ENCODE peak calls at places on chromosomes 16 and 17, in four cellular contexts. One of them, this sample, is unnamed. For H3K36me3, the result is how much of the 10 kb centered on the place peaks cover.

GRCh38 chr16:23704772-23705516 is 8.1 kb downstream of the ERN2 start:
- DNase-seq in trophoblast cell: no peak
- DNase-seq in mesenchymal stem cell: no peak
- DNase-seq in MG63: no peak
- DNase-seq in this sample: no peak

GRCh38 chr17:5698959-5699358 is 114.7 kb upstream of the NLRP1 start:
- DNase-seq in trophoblast cell: no peak
- DNase-seq in mesenchymal stem cell: no peak
- DNase-seq in MG63: no peak
- DNase-seq in this sample: no peak

GRCh38 chr17:50487213-50488096 is 8.8 kb downstream of the RSAD1 start:
- DNase-seq in trophoblast cell: no peak
- DNase-seq in mesenchymal stem cell: no peak
- DNase-seq in MG63: peak
- DNase-seq in this sample: no peak

GRCh38 chr17:78409191-78409621 is 30.8 kb downstream of the PGS1 start:
- DNase-seq in trophoblast cell: no peak
- DNase-seq in mesenchymal stem cell: no peak
- DNase-seq in MG63: no peak
- DNase-seq in this sample: no peak

GRCh38 chr17:49874911-49875310 is 27.0 kb upstream of the TAC4 start:
- DNase-seq in trophoblast cell: no peak
- DNase-seq in mesenchymal stem cell: no peak
- DNase-seq in MG63: no peak
- DNase-seq in this sample: no peak

GRCh38 chr16:9904526-9904925 is 277.7 kb downstream of the GRIN2A start:
- DNase-seq in trophoblast cell: no peak
- DNase-seq in mesenchymal stem cell: no peak
- DNase-seq in MG63: no peak
- DNase-seq in this sample: no peak

GRCh38 chr17:19533718-19534561 is at the start of gene SLC47A1:
- DNase-seq in trophoblast cell: no peak
- DNase-seq in mesenchymal stem cell: peak
- DNase-seq in MG63: peak
- DNase-seq in this sample: no peak

GRCh38 chr17:1977583-1978395 is 47.3 kb downstream of the RTN4RL1 start:
- DNase-seq in trophoblast cell: no peak
- DNase-seq in mesenchymal stem cell: no peak
- DNase-seq in MG63: no peak
- DNase-seq in this sample: no peak

GRCh38 chr17:9959377-9959981 is 54.4 kb upstream of the RCVRN start:
- DNase-seq in trophoblast cell: no peak
- DNase-seq in mesenchymal stem cell: peak
- DNase-seq in MG63: peak
- DNase-seq in this sample: no peak

GRCh38 chr17:31674305-31674704 is 184.7 kb downstream of the COPRS start:
- DNase-seq in trophoblast cell: no peak
- DNase-seq in mesenchymal stem cell: no peak
- DNase-seq in MG63: peak
- DNase-seq in this sample: no peak

GRCh38 chr17:80613732-80614071 is 69.1 kb downstream of the RPTOR start:
- DNase-seq in trophoblast cell: no peak
- DNase-seq in mesenchymal stem cell: no peak
- DNase-seq in MG63: no peak
- DNase-seq in this sample: no peak

GRCh38 chr16:71216714-71217113 is 13.8 kb downstream of the HYDIN start:
- DNase-seq in trophoblast cell: no peak
- DNase-seq in mesenchymal stem cell: no peak
- DNase-seq in MG63: no peak
- DNase-seq in this sample: no peak

GRCh38 chr17:74744714-74745547 is 3.5 kb upstream of the NHERF1 start:
- DNase-seq in trophoblast cell: peak
- DNase-seq in mesenchymal stem cell: peak
- DNase-seq in MG63: peak
- DNase-seq in this sample: peak

GRCh38 chr17:67289174-67289876 is 44.3 kb upstream of the HELZ start:
- DNase-seq in trophoblast cell: no peak
- DNase-seq in mesenchymal stem cell: no peak
- DNase-seq in MG63: peak
- DNase-seq in this sample: no peak

GRCh38 chr16:54938351-54939346 is 8.0 kb downstream of the IRX5 start:
- DNase-seq in trophoblast cell: no peak
- DNase-seq in mesenchymal stem cell: peak
- DNase-seq in MG63: no peak
- DNase-seq in this sample: no peak

GRCh38 chr16:81447383-81448101 is 2.9 kb downstream of the CMIP start:
- DNase-seq in trophoblast cell: peak
- DNase-seq in mesenchymal stem cell: no peak
- DNase-seq in MG63: no peak
- DNase-seq in this sample: no peak

GRCh38 chr16:85757341-85757822 is 6.5 kb upstream of the C16orf74 start:
- DNase-seq in trophoblast cell: no peak
- DNase-seq in mesenchymal stem cell: peak
- DNase-seq in MG63: peak
- DNase-seq in this sample: no peak

GRCh38 chr16:55256412-55257016 is 67.5 kb upstream of the IRX6 start:
- DNase-seq in trophoblast cell: no peak
- DNase-seq in mesenchymal stem cell: no peak
- DNase-seq in MG63: no peak
- DNase-seq in this sample: no peak

GRCh38 chr17:66673668-66674276 is 161.1 kb upstream of the CACNG5 start:
- DNase-seq in trophoblast cell: peak
- DNase-seq in mesenchymal stem cell: peak
- DNase-seq in MG63: peak
- DNase-seq in this sample: peak

GRCh38 chr17:56125830-56126819 is 27.1 kb upstream of the ANKFN1 start:
- DNase-seq in trophoblast cell: peak
- DNase-seq in mesenchymal stem cell: peak
- DNase-seq in MG63: peak
- DNase-seq in this sample: peak

GRCh38 chr17:76670708-76671122 is 27.2 kb upstream of the ST6GALNAC1 start:
- DNase-seq in trophoblast cell: no peak
- DNase-seq in mesenchymal stem cell: no peak
- DNase-seq in MG63: no peak
- DNase-seq in this sample: no peak

GRCh38 chr16:79318137-79318899 is 282.2 kb downstream of the MAF start:
- DNase-seq in trophoblast cell: no peak
- DNase-seq in mesenchymal stem cell: no peak
- DNase-seq in MG63: no peak
- DNase-seq in this sample: no peak

GRCh38 chr16:11152677-11153321 is 103.2 kb downstream of the SOCS1 start:
- DNase-seq in trophoblast cell: no peak
- DNase-seq in mesenchymal stem cell: no peak
- DNase-seq in MG63: no peak
- DNase-seq in this sample: no peak

GRCh38 chr17:40341808-40342574 is 22.5 kb downstream of the GJD3 start:
- DNase-seq in trophoblast cell: peak
- DNase-seq in mesenchymal stem cell: peak
- DNase-seq in MG63: peak
- DNase-seq in this sample: no peak

GRCh38 chr16:27974896-27975540 is 88.5 kb downstream of the GSG1L start:
- DNase-seq in trophoblast cell: no peak
- DNase-seq in mesenchymal stem cell: no peak
- DNase-seq in MG63: no peak
- DNase-seq in this sample: no peak

GRCh38 chr17:10109146-10109545 is 89.3 kb downstream of the GAS7 start:
- DNase-seq in trophoblast cell: no peak
- DNase-seq in mesenchymal stem cell: no peak
- DNase-seq in MG63: no peak
- DNase-seq in this sample: no peak

GRCh38 chr17:43671075-43671692 is 9.5 kb upstream of the MEOX1 start:
- DNase-seq in trophoblast cell: no peak
- DNase-seq in mesenchymal stem cell: no peak
- DNase-seq in MG63: peak
- DNase-seq in this sample: no peak

GRCh38 chr17:44934745-44935105 is 12.8 kb downstream of the KIF18B start:
- DNase-seq in trophoblast cell: no peak
- DNase-seq in mesenchymal stem cell: no peak
- DNase-seq in MG63: no peak
- DNase-seq in this sample: no peak

GRCh38 chr17:42660692-42661345 is 1.7 kb downstream of the TUBG2 start:
- DNase-seq in trophoblast cell: no peak
- DNase-seq in mesenchymal stem cell: peak
- DNase-seq in MG63: peak
- DNase-seq in this sample: no peak

DNA sequence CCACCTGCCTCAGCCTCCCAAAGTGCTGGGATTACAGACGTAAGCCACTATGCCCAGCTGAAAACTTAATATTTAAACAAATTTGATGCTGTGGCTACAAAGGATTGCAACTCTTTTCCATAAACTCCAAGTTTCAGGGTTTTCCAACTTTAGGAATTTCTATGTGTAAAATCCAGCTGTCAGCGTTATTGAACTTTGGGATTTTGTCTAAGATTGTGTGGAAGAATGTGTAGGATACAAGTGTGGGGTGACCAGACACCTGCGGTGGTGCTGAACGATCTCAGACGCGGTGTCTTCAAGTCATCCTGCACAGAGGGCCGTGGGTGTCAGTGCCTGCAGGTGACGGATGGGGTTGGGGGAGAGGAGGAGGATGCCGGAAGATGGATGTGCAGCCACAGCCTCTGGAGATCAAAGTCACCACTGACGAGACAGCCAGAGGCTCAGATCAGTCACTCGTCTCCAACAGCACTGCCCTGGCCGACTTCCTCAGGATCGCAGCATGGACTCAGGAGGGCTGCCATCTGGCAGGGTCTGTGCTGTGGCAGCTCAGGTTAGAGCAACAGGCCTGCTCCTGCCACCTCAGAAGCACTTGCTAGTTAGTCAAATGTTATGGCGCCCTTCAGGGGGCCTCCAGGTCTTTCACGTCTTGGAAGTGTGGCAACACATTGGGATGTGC is 13.0 kb downstream of the ACSF3 start:
- DNase-seq in trophoblast cell: no peak
- DNase-seq in mesenchymal stem cell: no peak
- DNase-seq in MG63: no peak
- DNase-seq in this sample: no peak
- H3K36me3 ChIP-seq in trophoblast cell: under half
- H3K36me3 ChIP-seq in mesenchymal stem cell: half or more
- H3K36me3 ChIP-seq in MG63: under half
- H3K36me3 ChIP-seq in this sample: half or more

GRCh38 chr17:39118674-39119419 is 32.6 kb downstream of the PLXDC1 start:
- DNase-seq in trophoblast cell: no peak
- DNase-seq in mesenchymal stem cell: no peak
- DNase-seq in MG63: no peak
- DNase-seq in this sample: no peak
- H3K36me3 ChIP-seq in trophoblast cell: under half
- H3K36me3 ChIP-seq in mesenchymal stem cell: under half
- H3K36me3 ChIP-seq in MG63: under half
- H3K36me3 ChIP-seq in this sample: under half

DNA sequence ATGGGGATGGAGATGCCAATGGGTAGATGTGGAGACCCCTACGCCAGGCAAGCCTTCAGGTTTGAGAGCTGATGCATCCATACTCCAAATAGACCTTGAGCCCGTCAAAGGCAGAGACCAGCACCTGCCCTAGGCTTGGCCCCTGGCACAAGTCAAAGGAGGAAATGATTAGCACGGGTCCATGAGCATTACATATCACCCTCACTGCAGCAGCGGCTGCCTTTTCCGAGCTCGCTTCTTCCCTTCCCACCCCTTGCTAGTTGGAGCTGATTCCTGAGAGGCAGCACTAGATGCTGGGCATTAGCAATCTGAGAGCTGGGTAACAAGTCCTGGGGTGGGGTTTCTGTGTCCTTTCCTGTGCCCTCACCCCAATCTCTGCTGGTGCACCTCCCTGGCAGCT is 3.2 kb downstream of the CDRT4 start:
- DNase-seq in trophoblast cell: no peak
- DNase-seq in mesenchymal stem cell: no peak
- DNase-seq in MG63: no peak
- DNase-seq in this sample: no peak
- H3K36me3 ChIP-seq in trophoblast cell: under half
- H3K36me3 ChIP-seq in mesenchymal stem cell: under half
- H3K36me3 ChIP-seq in MG63: under half
- H3K36me3 ChIP-seq in this sample: under half

GRCh38 chr17:57601328-57601727 is 143.8 kb downstream of the CCDC182 start:
- DNase-seq in trophoblast cell: no peak
- DNase-seq in mesenchymal stem cell: peak
- DNase-seq in MG63: no peak
- DNase-seq in this sample: no peak
- H3K36me3 ChIP-seq in trophoblast cell: under half
- H3K36me3 ChIP-seq in mesenchymal stem cell: under half
- H3K36me3 ChIP-seq in MG63: under half
- H3K36me3 ChIP-seq in this sample: under half

GRCh38 chr16:58574895-58575294 is 54.7 kb downstream of the CNOT1 start:
- DNase-seq in trophoblast cell: no peak
- DNase-seq in mesenchymal stem cell: no peak
- DNase-seq in MG63: no peak
- DNase-seq in this sample: no peak
- H3K36me3 ChIP-seq in trophoblast cell: under half
- H3K36me3 ChIP-seq in mesenchymal stem cell: half or more
- H3K36me3 ChIP-seq in MG63: half or more
- H3K36me3 ChIP-seq in this sample: under half

GRCh38 chr16:69364088-69364487 is 12.5 kb upstream of the TMED6 start:
- DNase-seq in trophoblast cell: no peak
- DNase-seq in mesenchymal stem cell: no peak
- DNase-seq in MG63: no peak
- DNase-seq in this sample: no peak

GRCh38 chr16:69365901-69366300 is 14.3 kb upstream of the TMED6 start:
- DNase-seq in trophoblast cell: no peak
- DNase-seq in mesenchymal stem cell: no peak
- DNase-seq in MG63: no peak
- DNase-seq in this sample: no peak

GRCh38 chr16:69363281-69363717 is 11.7 kb upstream of the TMED6 start:
- DNase-seq in trophoblast cell: no peak
- DNase-seq in mesenchymal stem cell: no peak
- DNase-seq in MG63: no peak
- DNase-seq in this sample: no peak

GRCh38 chr16:69367980-69368379 is 16.4 kb upstream of the TMED6 start:
- DNase-seq in trophoblast cell: no peak
- DNase-seq in mesenchymal stem cell: no peak
- DNase-seq in MG63: no peak
- DNase-seq in this sample: no peak

GRCh38 chr16:69366431-69366830 is 14.8 kb upstream of the TMED6 start:
- DNase-seq in trophoblast cell: no peak
- DNase-seq in mesenchymal stem cell: no peak
- DNase-seq in MG63: no peak
- DNase-seq in this sample: no peak
- H3K36me3 ChIP-seq in trophoblast cell: under half
- H3K36me3 ChIP-seq in mesenchymal stem cell: half or more
- H3K36me3 ChIP-seq in MG63: under half
- H3K36me3 ChIP-seq in this sample: under half

This sample was measured in naive thymus-derived CD4-positive, alpha-beta T cell.